ENCODE peak calls at places on chromosomes 2 and 18, in five cellular contexts. One of them, this sample, is unnamed.

GRCh38 chr18:45221363-45221762 is 393.9 kb upstream of the SLC14A2 start:
- DNase-seq in T-helper 1 cell: no peak
- DNase-seq in heart left ventricle: no peak
- DNase-seq in AG20443: peak; percentile 87
- DNase-seq in dermis blood vessel endothelial cell: no peak
- DNase-seq in this sample: no peak

GRCh38 chr18:35526476-35527120 is 28.8 kb upstream of the INO80C start:
- DNase-seq in T-helper 1 cell: no peak
- DNase-seq in heart left ventricle: no peak
- DNase-seq in AG20443: no peak
- DNase-seq in dermis blood vessel endothelial cell: no peak
- DNase-seq in this sample: no peak

GRCh38 chr2:144382848-144383247 is 137.1 kb downstream of the ZEB2 start:
- DNase-seq in T-helper 1 cell: no peak
- DNase-seq in heart left ventricle: no peak
- DNase-seq in AG20443: no peak
- DNase-seq in dermis blood vessel endothelial cell: no peak
- DNase-seq in this sample: peak; percentile 47

GRCh38 chr2:236887519-236887918 is 198.2 kb upstream of the COPS8 start:
- DNase-seq in T-helper 1 cell: no peak
- DNase-seq in heart left ventricle: peak; percentile 32
- DNase-seq in AG20443: peak; percentile 59
- DNase-seq in dermis blood vessel endothelial cell: peak; percentile 76
- DNase-seq in this sample: no peak

GRCh38 chr2:23215016-23215415 is 170.0 kb upstream of the KLHL29 start:
- DNase-seq in T-helper 1 cell: no peak
- DNase-seq in heart left ventricle: no peak
- DNase-seq in AG20443: no peak
- DNase-seq in dermis blood vessel endothelial cell: no peak
- DNase-seq in this sample: no peak

GRCh38 chr2:232523682-232524597 is 2.0 kb upstream of the CHRND start:
- DNase-seq in T-helper 1 cell: no peak
- DNase-seq in heart left ventricle: peak; percentile 37
- DNase-seq in AG20443: peak; percentile 52
- DNase-seq in dermis blood vessel endothelial cell: peak; percentile 44
- DNase-seq in this sample: no peak

GRCh38 chr2:37891846-37892435 is 33.1 kb upstream of the RMDN2 start:
- DNase-seq in T-helper 1 cell: no peak
- DNase-seq in heart left ventricle: no peak
- DNase-seq in AG20443: no peak
- DNase-seq in dermis blood vessel endothelial cell: no peak
- DNase-seq in this sample: no peak

GRCh38 chr18:23226386-23226785 is 91.1 kb downstream of the CABLES1 start:
- DNase-seq in T-helper 1 cell: no peak
- DNase-seq in heart left ventricle: no peak
- DNase-seq in AG20443: no peak
- DNase-seq in dermis blood vessel endothelial cell: peak; percentile 70
- DNase-seq in this sample: no peak

GRCh38 chr2:74414913-74415761 is 6.3 kb downstream of the C2orf81 start:
- DNase-seq in T-helper 1 cell: no peak
- DNase-seq in heart left ventricle: peak; percentile 69
- DNase-seq in AG20443: peak; percentile 81
- DNase-seq in dermis blood vessel endothelial cell: peak; percentile 33
- DNase-seq in this sample: no peak

GRCh38 chr2:98559581-98559980 is 48.7 kb downstream of the COA5 start:
- DNase-seq in T-helper 1 cell: no peak
- DNase-seq in heart left ventricle: no peak
- DNase-seq in AG20443: no peak
- DNase-seq in dermis blood vessel endothelial cell: no peak
- DNase-seq in this sample: no peak

GRCh38 chr2:225042800-225043167 is 516 bp upstream of the DOCK10 start:
- DNase-seq in T-helper 1 cell: no peak
- DNase-seq in heart left ventricle: no peak
- DNase-seq in AG20443: no peak
- DNase-seq in dermis blood vessel endothelial cell: no peak
- DNase-seq in this sample: no peak

GRCh38 chr2:46378616-46379015 is 81.4 kb downstream of the EPAS1 start:
- DNase-seq in T-helper 1 cell: no peak
- DNase-seq in heart left ventricle: no peak
- DNase-seq in AG20443: no peak
- DNase-seq in dermis blood vessel endothelial cell: no peak
- DNase-seq in this sample: no peak

GRCh38 chr2:51084750-51085149 is 52.8 kb upstream of the NRXN1 start:
- DNase-seq in T-helper 1 cell: no peak
- DNase-seq in heart left ventricle: no peak
- DNase-seq in AG20443: no peak
- DNase-seq in dermis blood vessel endothelial cell: no peak
- DNase-seq in this sample: no peak

This sample was measured in DND-41.